ENCODE peak calls at places on chromosomes 3 and 15, in seven cellular contexts. One of them, this sample, is unnamed.

GRCh38 chr15:83119968-83120581 is 12.6 kb downstream of the TM6SF1 start:
- DNase-seq in AG04450: no peak
- DNase-seq in neural progenitor cell: no peak
- DNase-seq in fibroblast of lung: no peak
- DNase-seq in WERI-Rb-1: no peak
- DNase-seq in pancreas: no peak
- DNase-seq in A549: no peak
- DNase-seq in this sample: no peak

GRCh38 chr15:36362508-36362907 is 216.9 kb upstream of the CDIN1 start:
- DNase-seq in AG04450: no peak
- DNase-seq in pancreas: no peak
- DNase-seq in WERI-Rb-1: no peak
- DNase-seq in A549: no peak
- DNase-seq in neural progenitor cell: no peak
- DNase-seq in fibroblast of lung: no peak
- DNase-seq in this sample: no peak

GRCh38 chr3:54304867-54305266 is 182.5 kb downstream of the CACNA2D3 start:
- DNase-seq in WERI-Rb-1: no peak
- DNase-seq in neural progenitor cell: no peak
- DNase-seq in fibroblast of lung: no peak
- DNase-seq in A549: no peak
- DNase-seq in pancreas: no peak
- DNase-seq in AG04450: no peak
- DNase-seq in this sample: no peak

GRCh38 chr15:75928680-75929608 is 25.3 kb downstream of the FBXO22 start:
- DNase-seq in fibroblast of lung: peak
- DNase-seq in pancreas: peak
- DNase-seq in A549: peak
- DNase-seq in WERI-Rb-1: peak
- DNase-seq in neural progenitor cell: peak
- DNase-seq in AG04450: no peak
- DNase-seq in this sample: peak

GRCh38 chr3:19540464-19540863 is 392.2 kb downstream of the KCNH8 start:
- DNase-seq in fibroblast of lung: no peak
- DNase-seq in WERI-Rb-1: no peak
- DNase-seq in AG04450: no peak
- DNase-seq in pancreas: no peak
- DNase-seq in A549: no peak
- DNase-seq in neural progenitor cell: no peak
- DNase-seq in this sample: no peak

GRCh38 chr15:25725758-25726157 is 137.4 kb downstream of the ATP10A start:
- DNase-seq in A549: no peak
- DNase-seq in AG04450: no peak
- DNase-seq in neural progenitor cell: no peak
- DNase-seq in WERI-Rb-1: no peak
- DNase-seq in pancreas: no peak
- DNase-seq in fibroblast of lung: no peak
- DNase-seq in this sample: no peak

GRCh38 chr3:96813820-96814580 is 394 bp upstream of the EPHA6 start:
- DNase-seq in A549: peak
- DNase-seq in AG04450: no peak
- DNase-seq in pancreas: peak
- DNase-seq in WERI-Rb-1: peak
- DNase-seq in fibroblast of lung: peak
- DNase-seq in neural progenitor cell: peak
- DNase-seq in this sample: peak

GRCh38 chr15:65595960-65596359 is 15.0 kb downstream of the INTS14 start:
- DNase-seq in pancreas: no peak
- DNase-seq in neural progenitor cell: peak
- DNase-seq in WERI-Rb-1: peak
- DNase-seq in AG04450: no peak
- DNase-seq in A549: peak
- DNase-seq in fibroblast of lung: no peak
- DNase-seq in this sample: no peak

GRCh38 chr3:133610031-133610430 is 36.5 kb downstream of the CDV3 start:
- DNase-seq in neural progenitor cell: no peak
- DNase-seq in fibroblast of lung: no peak
- DNase-seq in AG04450: no peak
- DNase-seq in A549: no peak
- DNase-seq in pancreas: no peak
- DNase-seq in WERI-Rb-1: no peak
- DNase-seq in this sample: no peak

GRCh38 chr15:70478251-70478990 is 284.9 kb downstream of the UACA start:
- DNase-seq in pancreas: no peak
- DNase-seq in AG04450: no peak
- DNase-seq in A549: no peak
- DNase-seq in WERI-Rb-1: no peak
- DNase-seq in neural progenitor cell: no peak
- DNase-seq in fibroblast of lung: no peak
- DNase-seq in this sample: no peak

GRCh38 chr3:69231929-69232437 is 109.6 kb upstream of the LMOD3 start:
- DNase-seq in fibroblast of lung: peak
- DNase-seq in neural progenitor cell: no peak
- DNase-seq in A549: peak
- DNase-seq in WERI-Rb-1: peak
- DNase-seq in AG04450: no peak
- DNase-seq in pancreas: no peak
- DNase-seq in this sample: no peak

GRCh38 chr15:70424937-70425411 is 327.3 kb upstream of the TLE3 start:
- DNase-seq in fibroblast of lung: no peak
- DNase-seq in WERI-Rb-1: no peak
- DNase-seq in neural progenitor cell: no peak
- DNase-seq in A549: no peak
- DNase-seq in AG04450: no peak
- DNase-seq in pancreas: no peak
- DNase-seq in this sample: no peak

GRCh38 chr15:76169013-76169412 is 109.2 kb downstream of the TMEM266 start:
- DNase-seq in A549: peak
- DNase-seq in WERI-Rb-1: peak
- DNase-seq in neural progenitor cell: no peak
- DNase-seq in fibroblast of lung: no peak
- DNase-seq in AG04450: no peak
- DNase-seq in pancreas: no peak
- DNase-seq in this sample: peak

GRCh38 chr3:11534783-11535081 is 109.0 kb downstream of the VGLL4 start:
- DNase-seq in neural progenitor cell: no peak
- DNase-seq in A549: no peak
- DNase-seq in AG04450: no peak
- DNase-seq in WERI-Rb-1: no peak
- DNase-seq in fibroblast of lung: no peak
- DNase-seq in pancreas: no peak
- DNase-seq in this sample: no peak

GRCh38 chr3:112357888-112358287 is 24.9 kb downstream of the CD200 start:
- DNase-seq in AG04450: no peak
- DNase-seq in WERI-Rb-1: no peak
- DNase-seq in A549: no peak
- DNase-seq in pancreas: no peak
- DNase-seq in neural progenitor cell: no peak
- DNase-seq in fibroblast of lung: no peak
- DNase-seq in this sample: no peak

GRCh38 chr3:195061756-195062655 is 209.0 kb downstream of the XXYLT1 start:
- DNase-seq in fibroblast of lung: no peak
- DNase-seq in neural progenitor cell: no peak
- DNase-seq in pancreas: no peak
- DNase-seq in AG04450: no peak
- DNase-seq in WERI-Rb-1: no peak
- DNase-seq in A549: no peak
- DNase-seq in this sample: no peak

GRCh38 chr3:97353176-97353575 is 411.4 kb upstream of the ARL6 start:
- DNase-seq in WERI-Rb-1: no peak
- DNase-seq in neural progenitor cell: no peak
- DNase-seq in fibroblast of lung: no peak
- DNase-seq in A549: no peak
- DNase-seq in AG04450: no peak
- DNase-seq in pancreas: no peak
- DNase-seq in this sample: no peak

GRCh38 chr15:89016549-89017041 is 71.7 kb upstream of the ABHD2 start:
- DNase-seq in pancreas: no peak
- DNase-seq in A549: no peak
- DNase-seq in WERI-Rb-1: no peak
- DNase-seq in fibroblast of lung: no peak
- DNase-seq in neural progenitor cell: no peak
- DNase-seq in AG04450: no peak
- DNase-seq in this sample: no peak

GRCh38 chr3:146164951-146165350 is 4.0 kb upstream of the PLOD2 start:
- DNase-seq in pancreas: no peak
- DNase-seq in AG04450: no peak
- DNase-seq in neural progenitor cell: no peak
- DNase-seq in A549: peak
- DNase-seq in fibroblast of lung: no peak
- DNase-seq in WERI-Rb-1: no peak
- DNase-seq in this sample: no peak

GRCh38 chr15:31437686-31438085 is 111.1 kb downstream of the KLF13 start:
- DNase-seq in pancreas: no peak
- DNase-seq in A549: no peak
- DNase-seq in AG04450: no peak
- DNase-seq in fibroblast of lung: no peak
- DNase-seq in neural progenitor cell: no peak
- DNase-seq in WERI-Rb-1: no peak
- DNase-seq in this sample: no peak

GRCh38 chr3:117035785-117036184 is 326.2 kb downstream of the TUSC7 start:
- DNase-seq in pancreas: no peak
- DNase-seq in WERI-Rb-1: no peak
- DNase-seq in A549: no peak
- DNase-seq in AG04450: no peak
- DNase-seq in neural progenitor cell: peak
- DNase-seq in fibroblast of lung: no peak
- DNase-seq in this sample: peak

GRCh38 chr15:80800067-80800466 is 20.9 kb downstream of the CEMIP start:
- DNase-seq in neural progenitor cell: no peak
- DNase-seq in fibroblast of lung: no peak
- DNase-seq in AG04450: no peak
- DNase-seq in WERI-Rb-1: no peak
- DNase-seq in A549: no peak
- DNase-seq in pancreas: no peak
- DNase-seq in this sample: no peak

GRCh38 chr3:194691481-194692281 is 6.0 kb downstream of the FAM43A start:
- DNase-seq in fibroblast of lung: no peak
- DNase-seq in neural progenitor cell: no peak
- DNase-seq in pancreas: no peak
- DNase-seq in A549: no peak
- DNase-seq in AG04450: no peak
- DNase-seq in WERI-Rb-1: no peak
- DNase-seq in this sample: no peak

DNA sequence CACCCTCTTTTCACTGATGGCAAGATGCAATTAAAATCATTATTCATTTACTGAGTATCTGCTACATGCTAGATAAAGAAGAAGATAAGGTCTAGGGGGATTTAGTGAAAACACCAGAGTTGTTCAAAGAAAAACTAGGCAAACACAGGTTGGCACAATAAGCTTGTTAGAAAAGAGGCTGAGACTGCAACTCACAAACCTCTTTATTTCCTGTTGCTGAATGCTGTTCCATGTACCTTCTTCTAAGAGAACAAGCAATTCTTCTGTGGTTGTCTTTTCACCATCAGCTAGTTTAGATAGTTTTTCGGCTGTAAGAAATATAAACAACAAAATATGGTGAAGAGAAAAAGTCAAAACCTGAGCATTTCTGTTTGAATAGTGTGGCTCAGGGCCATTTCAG is 61.1 kb downstream of the EIF3J start:
- DNase-seq in neural progenitor cell: no peak
- DNase-seq in pancreas: no peak
- DNase-seq in WERI-Rb-1: no peak
- DNase-seq in fibroblast of lung: no peak
- DNase-seq in A549: no peak
- DNase-seq in AG04450: no peak
- DNase-seq in this sample: no peak
- H3K27ac ChIP-seq in neural progenitor cell: no peak
- H3K27ac ChIP-seq in pancreas: no peak
- H3K27ac ChIP-seq in WERI-Rb-1: no peak
- H3K27ac ChIP-seq in fibroblast of lung: no peak
- H3K27ac ChIP-seq in A549: no peak
- H3K27ac ChIP-seq in AG04450: no peak
- H3K27ac ChIP-seq in this sample: no peak

GRCh38 chr15:93617443-93617842 is 528.4 kb upstream of the RGMA start:
- DNase-seq in pancreas: no peak
- DNase-seq in AG04450: no peak
- DNase-seq in neural progenitor cell: no peak
- DNase-seq in A549: no peak
- DNase-seq in fibroblast of lung: no peak
- DNase-seq in WERI-Rb-1: no peak
- DNase-seq in this sample: peak
- H3K27ac ChIP-seq in pancreas: no peak
- H3K27ac ChIP-seq in AG04450: no peak
- H3K27ac ChIP-seq in neural progenitor cell: no peak
- H3K27ac ChIP-seq in A549: no peak
- H3K27ac ChIP-seq in fibroblast of lung: no peak
- H3K27ac ChIP-seq in WERI-Rb-1: no peak
- H3K27ac ChIP-seq in this sample: no peak

DNA sequence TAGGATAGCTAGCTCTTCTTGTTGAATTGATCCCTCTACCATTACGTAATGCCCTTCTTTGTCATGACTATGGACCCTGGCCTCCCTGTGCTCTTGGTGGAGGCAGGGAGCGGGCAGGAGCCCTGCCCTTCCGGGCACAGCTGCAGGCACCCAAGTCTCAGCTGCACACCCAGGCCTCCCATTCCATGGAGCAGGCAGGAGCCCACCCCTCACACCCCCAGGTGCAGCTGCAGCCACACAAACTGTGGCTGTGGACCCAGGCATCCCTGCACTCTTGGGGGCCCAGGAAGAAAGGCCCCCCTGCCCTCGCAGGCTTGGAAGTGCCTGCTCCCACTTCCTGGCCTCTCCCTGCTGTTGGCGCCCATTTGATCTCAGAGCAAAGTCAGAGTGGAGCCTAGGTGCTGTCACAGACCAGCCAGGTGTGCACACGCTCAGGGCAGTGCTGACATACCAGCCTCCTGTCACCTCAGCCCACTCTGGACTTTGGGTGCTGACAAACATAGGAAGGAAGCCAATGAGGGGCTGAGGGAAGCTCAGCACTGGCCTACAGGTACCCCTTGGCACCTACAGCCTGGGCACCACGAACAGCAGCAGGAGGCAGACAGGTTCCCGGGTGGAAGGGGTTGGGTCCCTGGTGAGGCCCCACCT is 53.0 kb downstream of the SLMAP start:
- DNase-seq in A549: no peak
- DNase-seq in AG04450: no peak
- DNase-seq in neural progenitor cell: no peak
- DNase-seq in fibroblast of lung: no peak
- DNase-seq in WERI-Rb-1: no peak
- DNase-seq in pancreas: no peak
- DNase-seq in this sample: no peak
- H3K27ac ChIP-seq in A549: no peak
- H3K27ac ChIP-seq in AG04450: no peak
- H3K27ac ChIP-seq in neural progenitor cell: no peak
- H3K27ac ChIP-seq in fibroblast of lung: no peak
- H3K27ac ChIP-seq in WERI-Rb-1: no peak
- H3K27ac ChIP-seq in pancreas: no peak
- H3K27ac ChIP-seq in this sample: no peak

GRCh38 chr3:1774597-1774996 is 324.1 kb upstream of the CNTN4 start:
- DNase-seq in A549: no peak
- DNase-seq in AG04450: no peak
- DNase-seq in pancreas: no peak
- DNase-seq in neural progenitor cell: no peak
- DNase-seq in WERI-Rb-1: no peak
- DNase-seq in fibroblast of lung: no peak
- DNase-seq in this sample: no peak

GRCh38 chr3:1773679-1774078 is 325.0 kb upstream of the CNTN4 start:
- DNase-seq in A549: no peak
- DNase-seq in WERI-Rb-1: no peak
- DNase-seq in AG04450: no peak
- DNase-seq in pancreas: no peak
- DNase-seq in neural progenitor cell: no peak
- DNase-seq in fibroblast of lung: no peak
- DNase-seq in this sample: no peak

GRCh38 chr3:1775321-1775720 is 323.3 kb upstream of the CNTN4 start:
- DNase-seq in fibroblast of lung: no peak
- DNase-seq in neural progenitor cell: no peak
- DNase-seq in A549: no peak
- DNase-seq in pancreas: no peak
- DNase-seq in AG04450: no peak
- DNase-seq in WERI-Rb-1: no peak
- DNase-seq in this sample: no peak
- H3K27ac ChIP-seq in fibroblast of lung: no peak
- H3K27ac ChIP-seq in neural progenitor cell: no peak
- H3K27ac ChIP-seq in A549: no peak
- H3K27ac ChIP-seq in pancreas: no peak
- H3K27ac ChIP-seq in AG04450: no peak
- H3K27ac ChIP-seq in WERI-Rb-1: no peak
- H3K27ac ChIP-seq in this sample: no peak

This sample was measured in H9.